ENCODE peak calls at places on chromosome 20, in nine cellular contexts. A is AG09309, P is AG04450, O is GM12865, H is SJCRH30, B is uterus, F is cardiac muscle cell, D is Peyer's patch, S is heart right ventricle. U is an unnamed sample.

GRCh38 chr20:45088247-45088646 is 12.7 kb downstream of the KCNS1 start:
- DNase-seq in A (peak), P (peak), O (no peak), H (peak), B (no peak), F (peak), D (no peak), S (no peak), U (no peak)

GRCh38 chr20:56750430-56750829 is 121.3 kb downstream of the TFAP2C start:
- DNase-seq in A (no peak), P (no peak), O (no peak), H (peak), B (no peak), F (no peak), D (no peak), S (no peak), U (no peak)

GRCh38 chr20:8787090-8787489 is 281.8 kb upstream of the PLCB4 start:
- DNase-seq in A (no peak), P (no peak), O (no peak), H (no peak), B (no peak), F (no peak), D (no peak), S (no peak), U (no peak)

GRCh38 chr20:61387204-61387958 is 135.3 kb downstream of the CDH4 start:
- DNase-seq in A (no peak), P (no peak), O (no peak), H (peak), B (no peak), F (peak), D (no peak), S (peak), U (no peak)

GRCh38 chr20:62066983-62067433 is 1.3 kb upstream of the TAF4 start:
- DNase-seq in A (no peak), P (no peak), O (peak), H (peak), B (no peak), F (peak), D (peak), S (no peak), U (no peak)

GRCh38 chr20:46001498-46001897 is 7.2 kb upstream of the MMP9 start:
- DNase-seq in A (no peak), P (no peak), O (no peak), H (no peak), B (no peak), F (no peak), D (peak), S (no peak), U (no peak)

GRCh38 chr20:62141397-62142251 is 1.6 kb downstream of the PSMA7 start:
- DNase-seq in A (peak), P (no peak), O (peak), H (peak), B (no peak), F (peak), D (no peak), S (no peak), U (no peak)

GRCh38 chr20:34461779-34462087 is 54.5 kb upstream of the DYNLRB1 start:
- DNase-seq in A (no peak), P (no peak), O (no peak), H (no peak), B (no peak), F (no peak), D (no peak), S (no peak), U (no peak)

GRCh38 chr20:42018979-42019378 is 400.8 kb upstream of the CHD6 start:
- DNase-seq in A (no peak), P (no peak), O (peak), H (peak), B (no peak), F (no peak), D (no peak), S (no peak), U (peak)

GRCh38 chr20:8740265-8740664 is 328.6 kb upstream of the PLCB4 start:
- DNase-seq in A (no peak), P (no peak), O (peak), H (no peak), B (no peak), F (no peak), D (no peak), S (no peak), U (no peak)

GRCh38 chr20:16350465-16350864 is 222.8 kb downstream of the KIF16B start:
- DNase-seq in A (peak), P (no peak), O (no peak), H (no peak), B (no peak), F (peak), D (no peak), S (no peak), U (no peak)

DNA sequence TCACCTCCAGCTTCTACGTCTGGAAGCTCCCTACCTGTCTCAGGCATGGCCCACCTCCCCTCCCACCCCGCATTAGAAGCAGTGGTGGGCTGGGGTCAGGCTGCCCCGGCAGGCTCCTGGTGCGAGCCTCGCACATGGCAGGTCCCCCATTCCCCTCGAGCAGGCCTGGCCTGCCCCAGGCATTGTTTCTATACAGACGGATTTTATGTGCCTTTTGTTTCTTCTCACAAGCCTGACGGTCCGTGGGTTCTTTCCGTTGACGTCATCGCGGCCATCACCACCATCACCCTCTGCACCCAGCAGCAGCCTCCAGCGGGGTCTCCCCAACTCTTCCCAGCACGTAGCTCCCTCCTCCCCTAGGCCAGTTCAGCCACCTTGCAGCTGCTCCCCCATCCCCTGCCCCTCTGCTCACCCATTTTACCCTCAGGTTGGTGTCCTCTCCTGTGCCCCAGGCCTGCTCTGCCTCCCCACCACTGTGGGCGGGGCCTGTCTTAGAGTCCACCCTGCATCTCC is 4.6 kb downstream of the CST7 start:
- DNase-seq in A (no peak), P (no peak), O (no peak), H (no peak), B (no peak), F (no peak), D (peak), S (no peak), U (no peak)
- H3K4me3 ChIP-seq in A (no peak), P (no peak), O (no peak), H (no peak), B (no peak), F (no peak), D (no peak), S (no peak), U (no peak)

GRCh38 chr20:37915800-37916570 is 13.1 kb downstream of the VSTM2L start:
- DNase-seq in A (no peak), P (no peak), O (no peak), H (peak), B (peak), F (peak), D (no peak), S (no peak), U (no peak)

GRCh38 chr20:37913563-37914366 is 10.8 kb downstream of the VSTM2L start:
- DNase-seq in A (no peak), P (no peak), O (no peak), H (peak), B (no peak), F (no peak), D (no peak), S (no peak), U (no peak)

GRCh38 chr20:37915434-37915787 is 12.5 kb downstream of the VSTM2L start:
- DNase-seq in A (no peak), P (no peak), O (no peak), H (no peak), B (no peak), F (no peak), D (no peak), S (no peak), U (no peak)

GRCh38 chr20:37914367-37914671 is 11.4 kb downstream of the VSTM2L start:
- DNase-seq in A (no peak), P (no peak), O (no peak), H (no peak), B (no peak), F (no peak), D (no peak), S (no peak), U (no peak)

DNA sequence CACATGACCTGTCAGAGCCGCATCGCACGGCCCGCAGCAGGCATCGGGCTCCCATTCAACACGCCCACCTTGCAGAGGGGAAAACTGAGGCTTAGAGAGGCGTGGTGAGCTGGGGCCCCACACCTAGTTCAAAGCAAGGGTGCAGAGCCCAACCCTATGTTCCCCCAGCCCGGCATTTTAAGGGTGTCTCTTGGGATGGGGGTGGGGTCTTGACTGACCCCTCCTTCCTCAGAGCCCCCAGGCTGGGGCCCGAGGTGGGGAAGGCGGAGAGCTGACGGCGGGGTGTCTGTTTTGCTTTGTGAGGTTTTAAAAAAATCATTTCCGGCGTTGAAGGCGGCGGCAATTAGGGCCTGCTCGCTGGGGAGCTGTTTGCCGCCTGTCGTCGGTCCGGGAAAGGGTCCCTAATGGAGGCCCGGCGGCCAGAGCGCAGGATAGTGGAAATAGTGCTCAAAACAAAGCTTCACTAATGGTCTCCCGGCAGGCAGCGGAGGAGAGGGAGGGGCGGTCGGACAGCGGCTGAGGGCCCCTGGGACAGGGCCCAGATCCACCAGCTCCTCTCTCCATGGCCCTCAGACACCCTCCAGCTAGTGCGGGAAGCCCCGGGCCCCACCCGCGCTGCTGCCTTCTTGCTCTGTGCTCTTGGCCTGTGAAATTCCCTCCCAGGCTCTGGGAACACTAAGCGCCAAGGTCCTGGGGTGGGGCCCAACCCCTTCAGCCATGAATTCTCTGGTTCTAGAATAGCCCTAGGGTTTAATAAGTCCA is 11.9 kb downstream of the VSTM2L start:
- DNase-seq in A (no peak), P (no peak), O (peak), H (peak), B (no peak), F (peak), D (no peak), S (no peak), U (no peak)
- H3K4me3 ChIP-seq in A (no peak), P (no peak), O (no peak), H (peak), B (no peak), F (peak), D (no peak), S (peak), U (peak)

GRCh38 chr20:19976595-19977372 is 40.4 kb upstream of the NAA20 start:
- DNase-seq in A (no peak), P (no peak), O (no peak), H (peak), B (peak), F (peak), D (no peak), S (peak), U (no peak)

GRCh38 chr20:19973920-19974620 is 43.1 kb upstream of the NAA20 start:
- DNase-seq in A (no peak), P (no peak), O (no peak), H (peak), B (peak), F (peak), D (no peak), S (peak), U (peak)

GRCh38 chr20:19974621-19975435 is 42.3 kb upstream of the NAA20 start:
- DNase-seq in A (peak), P (peak), O (no peak), H (peak), B (peak), F (peak), D (peak), S (peak), U (peak)

GRCh38 chr20:19975901-19976300 is 41.3 kb upstream of the NAA20 start:
- DNase-seq in A (no peak), P (no peak), O (no peak), H (peak), B (no peak), F (peak), D (no peak), S (no peak), U (no peak)

GRCh38 chr20:19975436-19975799 is 41.7 kb upstream of the NAA20 start:
- DNase-seq in A (no peak), P (no peak), O (no peak), H (peak), B (no peak), F (peak), D (no peak), S (no peak), U (no peak)
- H3K4me3 ChIP-seq in A (peak), P (peak), O (no peak), H (peak), B (peak), F (no peak), D (peak), S (peak), U (peak)

DNA sequence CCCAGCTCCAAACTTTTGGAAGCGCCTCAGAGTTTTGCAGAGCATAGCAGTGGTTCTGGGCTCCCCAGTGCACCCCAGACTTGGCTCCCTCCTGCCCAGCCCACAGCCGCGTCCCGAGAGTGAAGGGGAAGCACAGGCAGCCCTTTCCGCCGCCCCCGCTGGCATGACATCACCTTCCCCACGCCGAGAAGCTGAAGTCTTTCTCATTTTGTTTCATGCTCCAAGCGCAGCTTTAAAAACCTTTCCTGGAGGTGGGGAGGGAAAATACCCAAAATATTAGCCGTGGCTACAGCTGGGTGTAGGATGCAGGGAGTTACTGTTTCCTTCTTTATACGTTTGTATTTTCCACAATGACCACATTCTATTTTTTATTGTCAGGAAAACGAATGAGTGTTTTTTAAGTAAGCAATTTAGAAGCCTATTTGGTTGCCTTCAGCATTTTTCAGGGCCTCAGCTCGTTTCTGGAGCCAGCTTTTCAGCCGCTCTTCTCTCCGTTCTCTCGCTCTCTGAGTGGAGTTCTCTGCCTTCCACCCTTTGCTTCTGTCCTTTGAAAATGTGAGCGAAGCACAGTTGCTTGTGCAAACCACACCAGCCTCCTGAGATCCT is 72.8 kb downstream of the SNX5 start:
- DNase-seq in A (no peak), P (no peak), O (peak), H (no peak), B (peak), F (peak), D (no peak), S (peak), U (no peak)
- H3K4me3 ChIP-seq in A (peak), P (peak), O (no peak), H (no peak), B (peak), F (no peak), D (peak), S (peak), U (peak)

GRCh38 chr20:3902041-3902440 is 12.9 kb downstream of the PANK2 start:
- DNase-seq in A (no peak), P (no peak), O (no peak), H (no peak), B (no peak), F (no peak), D (no peak), S (no peak), U (no peak)
- H3K4me3 ChIP-seq in A (no peak), P (no peak), O (no peak), H (no peak), B (no peak), F (no peak), D (no peak), S (no peak), U (no peak)

GRCh38 chr20:32971703-32972161 is 32.5 kb downstream of the SUN5 start:
- DNase-seq in A (no peak), P (no peak), O (peak), H (peak), B (no peak), F (no peak), D (no peak), S (no peak), U (peak)

GRCh38 chr20:32970973-32971300 is 33.3 kb downstream of the SUN5 start:
- DNase-seq in A (no peak), P (no peak), O (no peak), H (no peak), B (no peak), F (no peak), D (no peak), S (no peak), U (peak)

GRCh38 chr20:32972181-32973076 is 31.8 kb downstream of the SUN5 start:
- DNase-seq in A (no peak), P (no peak), O (peak), H (peak), B (no peak), F (no peak), D (no peak), S (no peak), U (peak)

GRCh38 chr20:32975698-32976674 is 28.2 kb downstream of the SUN5 start:
- DNase-seq in A (no peak), P (no peak), O (no peak), H (no peak), B (no peak), F (no peak), D (no peak), S (peak), U (no peak)

GRCh38 chr20:32973077-32973717 is 31.0 kb downstream of the SUN5 start:
- DNase-seq in A (no peak), P (no peak), O (no peak), H (no peak), B (no peak), F (no peak), D (no peak), S (no peak), U (no peak)
- H3K4me3 ChIP-seq in A (no peak), P (no peak), O (no peak), H (no peak), B (no peak), F (no peak), D (no peak), S (no peak), U (no peak)

DNA sequence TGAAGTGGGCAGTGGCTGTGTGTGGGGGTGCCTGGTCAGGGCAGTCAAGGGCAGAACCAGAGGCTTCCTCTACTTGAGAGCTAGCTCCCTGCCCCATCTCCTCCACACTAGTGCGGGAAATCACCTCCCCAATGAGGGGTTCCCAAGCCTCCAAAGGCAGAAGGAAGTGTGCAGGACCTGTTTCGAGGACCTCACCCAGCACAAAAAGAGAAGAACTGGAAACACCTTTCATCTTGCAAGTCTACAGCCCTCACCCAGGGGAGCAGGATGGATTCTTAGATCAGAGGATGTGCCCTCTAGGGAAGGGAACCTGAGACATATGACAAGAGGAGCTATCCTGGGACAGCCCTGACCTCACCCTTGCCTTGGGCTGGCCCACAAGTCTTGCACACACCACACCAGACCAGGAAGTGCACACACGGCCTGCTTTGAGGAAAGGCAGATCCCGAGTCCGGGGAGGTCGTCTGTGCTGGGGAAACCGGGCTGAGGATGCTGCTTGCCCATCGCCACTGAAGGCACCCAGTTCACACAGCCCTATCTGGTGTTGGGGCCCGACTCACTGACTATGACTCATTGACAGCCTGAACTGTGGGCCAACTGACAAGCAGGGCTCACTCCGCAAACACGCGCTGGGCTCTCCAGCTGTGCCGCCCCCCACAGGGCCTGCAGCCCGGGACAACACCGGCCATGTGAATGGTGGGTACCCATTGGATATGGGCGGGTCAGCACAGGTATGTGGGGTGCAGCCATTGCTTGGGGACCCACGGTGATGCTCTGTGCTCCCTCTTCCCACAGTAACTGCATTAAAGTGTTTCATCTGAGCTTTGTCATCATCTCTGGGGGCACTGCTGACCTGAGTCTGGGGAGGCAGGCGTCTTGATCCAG is 1.8 kb downstream of the SAMD10 start:
- DNase-seq in A (no peak), P (peak), O (no peak), H (peak), B (no peak), F (peak), D (peak), S (peak), U (no peak)
- H3K4me3 ChIP-seq in A (no peak), P (no peak), O (peak), H (no peak), B (no peak), F (no peak), D (no peak), S (no peak), U (no peak)

U was measured in esophagus muscularis mucosa.